ENCODE peak calls at places on chromosomes 11 and 22, in four cellular contexts. One of them, this sample, is unnamed.

GRCh38 chr22:43534916-43535315 is 123.1 kb downstream of the MPPED1 start:
- DNase-seq in activated CD8-positive, alpha-beta T cell treated with anti-CD3 and anti-CD28 coated beads for 36 hours: no peak
- DNase-seq in Panc1: no peak
- DNase-seq in RWPE1: no peak
- DNase-seq in this sample: no peak

GRCh38 chr11:100562102-100562501 is 125.0 kb upstream of the ARHGAP42 start:
- DNase-seq in activated CD8-positive, alpha-beta T cell treated with anti-CD3 and anti-CD28 coated beads for 36 hours: no peak
- DNase-seq in Panc1: no peak
- DNase-seq in RWPE1: peak
- DNase-seq in this sample: no peak

GRCh38 chr11:32210601-32211000 is 119.7 kb downstream of the RCN1 start:
- DNase-seq in Panc1: no peak
- DNase-seq in RWPE1: peak
- DNase-seq in activated CD8-positive, alpha-beta T cell treated with anti-CD3 and anti-CD28 coated beads for 36 hours: no peak
- DNase-seq in this sample: no peak

GRCh38 chr11:2803186-2804057 is 82.2 kb downstream of the CDKN1C start:
- DNase-seq in Panc1: no peak
- DNase-seq in RWPE1: no peak
- DNase-seq in activated CD8-positive, alpha-beta T cell treated with anti-CD3 and anti-CD28 coated beads for 36 hours: no peak
- DNase-seq in this sample: peak

GRCh38 chr11:61917357-61918109 is at the start of gene RAB3IL1:
- DNase-seq in Panc1: no peak
- DNase-seq in activated CD8-positive, alpha-beta T cell treated with anti-CD3 and anti-CD28 coated beads for 36 hours: peak
- DNase-seq in RWPE1: peak
- DNase-seq in this sample: no peak

GRCh38 chr11:40129276-40129675 is 1330.2 kb downstream of the LRRC4C start:
- DNase-seq in activated CD8-positive, alpha-beta T cell treated with anti-CD3 and anti-CD28 coated beads for 36 hours: no peak
- DNase-seq in RWPE1: peak
- DNase-seq in Panc1: no peak
- DNase-seq in this sample: no peak

GRCh38 chr11:72413914-72414628 is 20.3 kb downstream of the CLPB start:
- DNase-seq in Panc1: peak
- DNase-seq in RWPE1: peak
- DNase-seq in activated CD8-positive, alpha-beta T cell treated with anti-CD3 and anti-CD28 coated beads for 36 hours: peak
- DNase-seq in this sample: no peak

GRCh38 chr11:47646019-47646418 is 3.7 kb upstream of the MTCH2 start:
- DNase-seq in Panc1: no peak
- DNase-seq in activated CD8-positive, alpha-beta T cell treated with anti-CD3 and anti-CD28 coated beads for 36 hours: no peak
- DNase-seq in RWPE1: no peak
- DNase-seq in this sample: no peak

GRCh38 chr22:29661355-29661754 is 57.9 kb downstream of the NF2 start:
- DNase-seq in RWPE1: peak
- DNase-seq in Panc1: no peak
- DNase-seq in activated CD8-positive, alpha-beta T cell treated with anti-CD3 and anti-CD28 coated beads for 36 hours: no peak
- DNase-seq in this sample: no peak

GRCh38 chr11:77819411-77819920 is 1.1 kb downstream of the RSF1 start:
- DNase-seq in RWPE1: peak
- DNase-seq in activated CD8-positive, alpha-beta T cell treated with anti-CD3 and anti-CD28 coated beads for 36 hours: peak
- DNase-seq in Panc1: peak
- DNase-seq in this sample: peak

GRCh38 chr11:120248551-120249278 is 8.8 kb downstream of the POU2F3 start:
- DNase-seq in RWPE1: peak
- DNase-seq in activated CD8-positive, alpha-beta T cell treated with anti-CD3 and anti-CD28 coated beads for 36 hours: peak
- DNase-seq in Panc1: no peak
- DNase-seq in this sample: no peak
- TF ChIP-seq CTCF in RWPE1: no peak
- TF ChIP-seq CTCF in activated CD8-positive, alpha-beta T cell treated with anti-CD3 and anti-CD28 coated beads for 36 hours: no peak
- TF ChIP-seq CTCF in Panc1: no peak
- TF ChIP-seq CTCF in this sample: no peak

DNA sequence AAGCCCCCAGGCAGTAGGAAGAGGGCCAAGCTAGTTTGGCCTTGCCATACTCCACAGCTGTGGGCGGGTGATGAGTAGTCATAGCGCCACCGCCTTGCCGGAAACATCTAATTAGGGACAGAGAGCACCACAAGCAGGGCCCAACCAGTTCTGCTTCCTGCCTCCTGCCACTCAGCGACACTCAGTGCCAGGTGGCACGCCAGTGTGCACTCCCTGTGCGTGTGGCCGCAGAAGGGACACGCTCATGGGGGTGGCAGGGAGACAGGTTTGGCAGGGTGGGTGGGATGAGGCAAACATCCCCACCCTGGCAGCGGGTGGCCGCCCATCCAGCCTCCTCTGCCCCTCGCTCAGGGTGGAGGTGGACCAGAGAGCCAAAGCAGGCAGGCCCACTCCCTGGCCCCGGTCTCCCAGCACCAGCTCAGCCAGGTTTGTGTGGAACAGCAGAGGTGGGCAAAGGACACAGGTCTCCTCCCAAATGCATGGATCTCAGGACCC is 4.9 kb downstream of the OVOL1 start:
- DNase-seq in RWPE1: no peak
- DNase-seq in Panc1: no peak
- DNase-seq in activated CD8-positive, alpha-beta T cell treated with anti-CD3 and anti-CD28 coated beads for 36 hours: peak
- DNase-seq in this sample: no peak
- TF ChIP-seq CTCF in RWPE1: no peak
- TF ChIP-seq CTCF in Panc1: no peak
- TF ChIP-seq CTCF in activated CD8-positive, alpha-beta T cell treated with anti-CD3 and anti-CD28 coated beads for 36 hours: no peak
- TF ChIP-seq CTCF in this sample: no peak

GRCh38 chr11:127130321-127130720 is 129.8 kb upstream of the KIRREL3 start:
- DNase-seq in Panc1: no peak
- DNase-seq in RWPE1: no peak
- DNase-seq in activated CD8-positive, alpha-beta T cell treated with anti-CD3 and anti-CD28 coated beads for 36 hours: no peak
- DNase-seq in this sample: no peak
- TF ChIP-seq CTCF in Panc1: no peak
- TF ChIP-seq CTCF in RWPE1: no peak
- TF ChIP-seq CTCF in activated CD8-positive, alpha-beta T cell treated with anti-CD3 and anti-CD28 coated beads for 36 hours: no peak
- TF ChIP-seq CTCF in this sample: no peak

DNA sequence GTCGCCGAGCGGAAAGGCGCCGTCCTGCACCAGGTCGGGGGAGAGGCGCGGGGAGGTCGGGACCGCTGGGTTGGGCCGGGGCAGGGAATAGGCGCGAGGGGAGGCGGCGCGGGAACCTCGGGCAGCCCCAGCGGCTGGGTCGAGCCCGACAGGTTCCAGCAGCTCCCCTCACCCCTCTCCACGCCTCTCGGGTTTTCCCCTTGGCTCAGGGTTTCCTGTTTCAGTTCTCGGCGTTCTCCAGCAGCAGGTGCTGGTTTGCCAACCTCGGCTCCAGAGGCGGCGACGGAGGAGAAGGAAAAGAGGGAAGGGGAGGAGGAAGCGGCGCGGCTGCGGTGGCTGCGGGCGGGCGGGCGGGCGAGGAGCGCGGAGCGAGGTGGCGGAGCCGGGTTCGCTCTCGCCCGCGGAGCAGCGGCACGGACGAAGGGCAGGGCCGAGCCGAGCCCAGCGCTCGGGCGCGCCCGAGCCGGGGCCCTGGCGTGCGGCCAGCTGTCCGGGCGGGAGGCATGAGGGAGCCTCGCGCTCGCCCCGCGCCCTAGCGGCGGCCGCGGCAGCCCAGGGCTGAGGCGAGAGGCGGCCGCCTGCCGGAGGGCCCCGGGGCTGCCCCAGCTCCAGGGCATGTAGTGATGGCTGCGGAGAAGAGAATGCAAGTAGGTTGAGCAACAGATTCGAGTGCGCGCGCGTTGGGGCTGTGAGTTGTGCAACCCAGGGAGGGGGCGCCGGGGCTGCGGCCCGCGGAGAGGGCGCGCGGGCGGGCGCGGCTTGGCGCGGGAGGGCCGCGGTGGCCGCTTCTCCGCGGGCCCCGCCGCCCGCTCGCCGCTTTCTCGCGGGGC is at the start of gene ZC3H12C:
- DNase-seq in activated CD8-positive, alpha-beta T cell treated with anti-CD3 and anti-CD28 coated beads for 36 hours: peak
- DNase-seq in Panc1: peak
- DNase-seq in RWPE1: peak
- DNase-seq in this sample: peak
- TF ChIP-seq CTCF in activated CD8-positive, alpha-beta T cell treated with anti-CD3 and anti-CD28 coated beads for 36 hours: no peak
- TF ChIP-seq CTCF in Panc1: peak
- TF ChIP-seq CTCF in RWPE1: peak
- TF ChIP-seq CTCF in this sample: peak

GRCh38 chr11:131584694-131585592 is 214.5 kb downstream of the NTM start:
- DNase-seq in Panc1: no peak
- DNase-seq in activated CD8-positive, alpha-beta T cell treated with anti-CD3 and anti-CD28 coated beads for 36 hours: peak
- DNase-seq in RWPE1: no peak
- DNase-seq in this sample: no peak
- TF ChIP-seq CTCF in Panc1: peak
- TF ChIP-seq CTCF in activated CD8-positive, alpha-beta T cell treated with anti-CD3 and anti-CD28 coated beads for 36 hours: no peak
- TF ChIP-seq CTCF in RWPE1: no peak
- TF ChIP-seq CTCF in this sample: no peak

GRCh38 chr22:32206774-32207758 is 2.2 kb upstream of the RFPL2 start:
- DNase-seq in RWPE1: no peak
- DNase-seq in activated CD8-positive, alpha-beta T cell treated with anti-CD3 and anti-CD28 coated beads for 36 hours: peak
- DNase-seq in Panc1: peak
- DNase-seq in this sample: no peak
- TF ChIP-seq CTCF in RWPE1: peak
- TF ChIP-seq CTCF in activated CD8-positive, alpha-beta T cell treated with anti-CD3 and anti-CD28 coated beads for 36 hours: peak
- TF ChIP-seq CTCF in Panc1: peak
- TF ChIP-seq CTCF in this sample: peak

DNA sequence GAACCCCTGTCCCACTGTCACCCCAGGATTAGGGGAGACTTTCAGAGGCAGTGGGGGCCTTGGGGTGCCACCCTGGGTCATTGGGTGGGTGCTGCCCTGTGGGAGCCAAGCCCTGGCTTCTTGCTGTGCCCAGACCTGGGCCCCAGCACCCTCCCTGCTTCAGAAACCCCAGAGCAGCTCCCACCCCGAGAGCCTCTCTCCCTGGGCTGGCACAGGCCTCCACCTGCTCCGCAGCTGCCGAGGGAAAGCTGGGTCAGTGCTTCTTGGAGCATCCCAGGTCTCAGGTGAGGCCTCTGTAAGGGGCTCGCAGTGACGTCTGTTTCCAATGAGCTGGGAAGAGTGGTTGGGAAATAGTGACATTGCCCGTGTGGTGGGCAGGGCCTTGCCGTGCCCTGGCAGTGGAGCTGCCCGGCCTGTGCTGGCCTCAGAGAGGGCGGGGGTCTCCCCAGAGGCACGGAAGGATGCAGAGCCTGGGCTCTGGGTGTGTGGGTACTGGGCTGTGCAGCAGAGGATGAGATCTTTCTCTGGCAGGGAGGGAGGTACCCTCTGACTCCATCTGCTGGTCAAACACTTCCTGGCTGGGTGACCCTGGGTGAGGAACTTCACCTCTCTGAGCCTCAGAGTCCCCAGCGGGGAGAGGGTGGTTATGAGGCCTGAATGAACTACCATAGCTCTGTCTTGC is 23.0 kb downstream of the C22orf23 start:
- DNase-seq in activated CD8-positive, alpha-beta T cell treated with anti-CD3 and anti-CD28 coated beads for 36 hours: peak
- DNase-seq in RWPE1: peak
- DNase-seq in Panc1: no peak
- DNase-seq in this sample: peak
- TF ChIP-seq CTCF in activated CD8-positive, alpha-beta T cell treated with anti-CD3 and anti-CD28 coated beads for 36 hours: peak
- TF ChIP-seq CTCF in RWPE1: peak
- TF ChIP-seq CTCF in Panc1: peak
- TF ChIP-seq CTCF in this sample: peak

GRCh38 chr22:25208743-25209505 is 9.3 kb downstream of the CRYBB3 start:
- DNase-seq in RWPE1: no peak
- DNase-seq in activated CD8-positive, alpha-beta T cell treated with anti-CD3 and anti-CD28 coated beads for 36 hours: no peak
- DNase-seq in Panc1: no peak
- DNase-seq in this sample: no peak
- TF ChIP-seq CTCF in RWPE1: no peak
- TF ChIP-seq CTCF in activated CD8-positive, alpha-beta T cell treated with anti-CD3 and anti-CD28 coated beads for 36 hours: no peak
- TF ChIP-seq CTCF in Panc1: no peak
- TF ChIP-seq CTCF in this sample: no peak